ENCODE peak calls at places on chromosomes 16 and 17, in seven cellular contexts. L is lower leg skin, T is tibial nerve, J is stomach, S is astrocyte of the spinal cord, F is lung, E is pancreas. R is an unnamed sample.

GRCh38 chr16:10878644-10879498 is 1.9 kb downstream of the CIITA start:
- DNase-seq in S (peak; percentile 26), T (no peak), F (peak; percentile 78), J (peak; percentile 75), E (peak; percentile 73), L (peak; percentile 88), R (peak; percentile 58)

GRCh38 chr16:69404275-69404805 is 18.5 kb upstream of the TERF2 start:
- DNase-seq in F (no peak), E (no peak), T (no peak), J (peak; percentile 69), L (no peak), S (peak; percentile 55), R (peak; percentile 51)

GRCh38 chr16:4777339-4778049 is 10.5 kb upstream of the ZNF500 start:
- DNase-seq in E (no peak), J (no peak), S (no peak), T (no peak), L (no peak), F (no peak), R (no peak)

GRCh38 chr17:64399071-64399766 is 8.6 kb upstream of the PECAM1 start:
- DNase-seq in L (no peak), S (no peak), T (no peak), F (no peak), J (no peak), E (no peak), R (no peak)

GRCh38 chr16:75203106-75203505 is 3.9 kb downstream of the CTRB2 start:
- DNase-seq in L (no peak), T (no peak), J (no peak), F (no peak), E (peak; percentile 70), S (no peak), R (no peak)

GRCh38 chr17:57662644-57663308 is 82.3 kb downstream of the CCDC182 start:
- DNase-seq in E (peak; percentile 96), J (peak; percentile 92), L (peak; percentile 97), S (peak; percentile 99), F (peak; percentile 94), T (peak; percentile 88), R (peak; percentile 87)

GRCh38 chr16:67137605-67138004 is 13.2 kb downstream of the B3GNT9 start:
- DNase-seq in J (no peak), T (no peak), L (no peak), F (no peak), E (no peak), S (no peak), R (no peak)

GRCh38 chr17:78868391-78868790 is 27.8 kb upstream of the USP36 start:
- DNase-seq in E (no peak), L (no peak), S (peak; percentile 82), J (no peak), T (no peak), F (no peak), R (no peak)

GRCh38 chr16:53219795-53220194 is 165.0 kb downstream of the CHD9 start:
- DNase-seq in F (no peak), T (no peak), S (peak; percentile 37), L (no peak), J (no peak), E (no peak), R (no peak)

GRCh38 chr17:52134641-52135040 is 23.9 kb downstream of the CA10 start:
- DNase-seq in S (no peak), E (no peak), T (no peak), J (no peak), F (no peak), L (peak; percentile 58), R (no peak)

GRCh38 chr17:8147805-8148404 is 4.3 kb downstream of the PER1 start:
- DNase-seq in E (peak; percentile 62), J (no peak), T (no peak), S (no peak), F (no peak), L (no peak), R (no peak)

GRCh38 chr16:80369559-80369958 is 171.2 kb upstream of the DYNLRB2 start:
- DNase-seq in F (no peak), T (no peak), J (peak; percentile 55), E (no peak), S (peak; percentile 68), L (no peak), R (peak; percentile 34)

GRCh38 chr16:53082509-53082908 is 27.7 kb downstream of the CHD9 start:
- DNase-seq in F (no peak), T (no peak), L (no peak), S (no peak), J (no peak), E (no peak), R (no peak)

GRCh38 chr16:59236804-59237463 is 502.8 kb upstream of the GOT2 start:
- DNase-seq in L (no peak), S (no peak), T (no peak), J (no peak), F (no peak), E (no peak), R (no peak)

GRCh38 chr17:79065105-79065670 is 9.4 kb upstream of the ENGASE start:
- DNase-seq in S (no peak), L (no peak), F (no peak), T (no peak), E (no peak), J (peak; percentile 57), R (peak; percentile 75)

GRCh38 chr16:89244754-89245153 is 27.3 kb downstream of the ZNF778 start:
- DNase-seq in E (no peak), F (peak; percentile 85), T (no peak), L (no peak), S (no peak), J (no peak), R (no peak)

GRCh38 chr17:82823004-82823403 is 16.8 kb downstream of the ZNF750 start:
- DNase-seq in S (no peak), F (no peak), E (no peak), L (no peak), T (no peak), J (no peak), R (no peak)

GRCh38 chr17:79389896-79390295 is 221.0 kb downstream of the RBFOX3 start:
- DNase-seq in S (no peak), J (no peak), L (no peak), T (no peak), F (no peak), E (peak; percentile 33), R (no peak)

GRCh38 chr16:85898521-85899442 is at the start of gene IRF8:
- DNase-seq in F (peak; percentile 68), J (peak; percentile 76), T (peak; percentile 46), S (no peak), E (peak; percentile 84), L (peak; percentile 88), R (peak; percentile 87)

GRCh38 chr16:83393196-83393981 is 414.4 kb upstream of the HSBP1 start:
- DNase-seq in F (no peak), J (no peak), L (no peak), E (no peak), T (no peak), S (no peak), R (no peak)

GRCh38 chr17:3751836-3752235 is 28.1 kb downstream of the HASPIN start:
- DNase-seq in F (no peak), T (no peak), E (no peak), S (no peak), L (no peak), J (no peak), R (no peak)

GRCh38 chr16:72467157-72467759 is 295.3 kb upstream of the PMFBP1 start:
- DNase-seq in J (no peak), F (no peak), E (no peak), T (no peak), S (peak; percentile 66), L (no peak), R (no peak)

GRCh38 chr17:2295575-2295974 is 8.0 kb downstream of the SMG6 start:
- DNase-seq in S (no peak), L (no peak), T (no peak), J (no peak), E (no peak), F (no peak), R (no peak)

GRCh38 chr17:2289878-2290478 is 13.6 kb downstream of the SMG6 start:
- DNase-seq in L (no peak), E (no peak), J (no peak), S (no peak), F (no peak), T (no peak), R (no peak)

GRCh38 chr17:2297023-2297422 is 6.6 kb downstream of the SMG6 start:
- DNase-seq in T (no peak), J (no peak), F (no peak), E (no peak), L (no peak), S (no peak), R (no peak)

GRCh38 chr17:2292100-2292499 is 11.5 kb downstream of the SMG6 start:
- DNase-seq in F (no peak), S (no peak), T (no peak), L (no peak), E (no peak), J (no peak), R (no peak)
- TF ChIP-seq CTCF in F (no peak), S (no peak), T (no peak), L (no peak), E (no peak), J (no peak), R (no peak)

GRCh38 chr16:57289391-57290257 is 5.2 kb upstream of the PLLP start:
- DNase-seq in T (no peak), J (no peak), E (no peak), L (no peak), F (no peak), S (no peak), R (no peak)
- H3K4me3 ChIP-seq in T (no peak overlapping the region), J (no peak overlapping the region), E (no peak overlapping the region), L (no peak overlapping the region), F (no peak overlapping the region), S (no peak overlapping the region), R (no peak overlapping the region)

DNA sequence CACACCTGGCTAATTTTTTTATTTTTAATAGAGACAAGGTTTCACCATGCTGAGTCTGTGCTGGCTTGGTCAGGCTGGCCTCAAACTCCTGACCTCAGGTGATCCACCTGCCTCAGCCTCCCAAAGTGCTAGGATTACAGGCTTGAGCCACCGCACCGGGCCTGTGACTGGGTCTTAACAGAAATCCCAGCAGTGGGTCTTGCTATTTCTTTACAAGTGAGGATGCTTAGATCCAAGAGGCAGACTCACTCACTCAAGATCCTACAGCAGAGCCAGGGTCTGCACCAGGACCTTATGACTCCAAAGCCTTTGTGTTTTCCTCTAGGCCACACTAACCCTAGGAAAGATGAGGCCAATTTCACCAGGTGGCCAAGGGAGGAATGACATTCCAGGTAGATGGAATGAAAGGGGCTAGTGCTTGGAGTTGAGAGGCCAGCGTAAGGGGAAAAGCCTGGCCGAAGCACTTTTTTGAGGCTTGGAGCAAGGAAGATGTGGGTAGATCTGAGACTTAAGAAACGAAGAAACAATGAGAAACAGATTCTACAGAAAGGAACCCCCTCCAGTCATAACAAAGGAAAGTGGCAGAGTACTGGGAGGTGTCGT is 5.7 kb upstream of the STAT5A start:
- DNase-seq in F (no peak), S (no peak), T (no peak), E (no peak), J (peak; percentile 11), L (peak; percentile 54), R (no peak)
- TF ChIP-seq CTCF in F (no peak), S (no peak), T (no peak), E (no peak), J (no peak), L (no peak), R (no peak)

DNA sequence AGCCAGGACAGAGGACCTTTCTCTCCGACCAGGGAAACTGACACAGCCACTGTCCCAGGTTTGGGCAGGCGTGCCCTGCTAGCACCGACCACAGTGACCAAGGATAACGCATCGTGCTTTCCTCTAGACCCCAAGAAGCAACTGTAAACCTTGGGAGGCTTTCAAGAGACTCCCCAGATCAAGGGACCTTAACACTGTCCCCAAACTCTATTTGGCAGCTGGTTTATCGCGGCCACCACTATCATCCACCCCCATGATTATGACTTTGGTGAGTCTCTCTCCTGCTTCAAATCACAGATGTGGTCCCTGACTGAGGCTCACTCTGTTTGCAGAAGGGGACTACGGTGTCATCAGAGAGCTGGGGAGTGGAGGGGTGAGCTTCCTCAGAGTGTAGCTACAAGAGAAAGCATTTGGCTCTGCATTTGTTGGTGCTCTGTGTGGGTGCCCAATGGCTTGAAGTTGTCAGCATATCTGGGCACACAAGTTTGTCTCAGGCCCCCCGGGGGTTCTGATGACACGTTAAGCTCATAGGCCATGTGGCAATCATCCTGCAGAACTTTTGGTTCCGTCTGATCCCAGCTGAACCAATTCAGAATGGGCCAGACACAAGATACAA is 408.0 kb downstream of the SLC39A11 start:
- DNase-seq in T (no peak), F (no peak), E (no peak), L (no peak), J (no peak), S (no peak), R (no peak)
- H3K4me3 ChIP-seq in T (no peak overlapping the region), F (no peak overlapping the region), E (no peak overlapping the region), L (no peak overlapping the region), J (no peak overlapping the region), S (no peak overlapping the region), R (no peak overlapping the region)